ENCODE peak calls at places on chromosomes 3 and 15, in six cellular contexts. D is GM04504; I is A549; A is activated naive CD4-positive, alpha-beta T cell treated with anti-CD3 and anti-CD28 coated beads, Interleukin-2, amount 10 ng/mL, durations not matched to agents 7 days and 5 days; M is iris pigment epithelial cell; H is WERI-Rb-1. P is an unnamed sample.

GRCh38 chr3:153601422-153601853 is 439.4 kb downstream of the RAP2B start:
- DNase-seq in H (peak; percentile 14), M (peak; percentile 21), A (no peak), D (no peak), I (no peak), P (no peak)

GRCh38 chr3:23161896-23162570 is 41.1 kb upstream of the UBE2E2 start:
- DNase-seq in I (no peak), M (peak; percentile 45), H (no peak), D (no peak), A (no peak), P (peak; percentile 31)

GRCh38 chr3:196422976-196423781 is 9.0 kb downstream of the UBXN7 start:
- DNase-seq in A (no peak), H (no peak), D (no peak), M (peak; percentile 7), I (no peak), P (no peak)

GRCh38 chr15:73688455-73688854 is 4.3 kb downstream of the CD276 start:
- DNase-seq in H (no peak), D (no peak), I (no peak), A (no peak), M (peak; percentile 25), P (no peak)

GRCh38 chr3:112948346-112948838 is 26.5 kb downstream of the CD200R1 start:
- DNase-seq in M (no peak), A (no peak), D (no peak), I (no peak), H (no peak), P (no peak)

GRCh38 chr15:36106640-36107335 is 472.6 kb upstream of the CDIN1 start:
- DNase-seq in A (no peak), H (no peak), I (no peak), M (peak; percentile 44), D (no peak), P (no peak)

GRCh38 chr15:52503788-52504496 is 24.7 kb downstream of the MYO5A start:
- DNase-seq in H (no peak), M (peak; percentile 56), D (peak; percentile 14), A (no peak), I (no peak), P (peak; percentile 26)

GRCh38 chr3:197428117-197428761 is 127.5 kb downstream of the BDH1 start:
- DNase-seq in M (peak; percentile 83), I (peak; percentile 30), D (peak; percentile 28), A (peak; percentile 76), H (peak; percentile 68), P (no peak)

GRCh38 chr3:18061737-18062136 is 319.3 kb upstream of the TBC1D5 start:
- DNase-seq in M (no peak), A (no peak), D (no peak), H (no peak), I (no peak), P (no peak)

GRCh38 chr3:50132421-50133282 is 22.5 kb upstream of the SEMA3F start:
- DNase-seq in I (no peak), D (no peak), M (no peak), H (peak; percentile 96), A (no peak), P (no peak)

GRCh38 chr15:63374686-63375520 is 6.7 kb downstream of the CA12 start:
- DNase-seq in I (no peak), M (peak; percentile 81), H (peak; percentile 32), D (no peak), A (no peak), P (peak; percentile 83)

P was measured in NCI-H226.